ENCODE peak calls at places on chromosomes 3 and 15, in five cellular contexts. D is hepatocyte, Z is sigmoid colon, V is left lung, K is spleen. E is an unnamed sample.
A peak's percentile ranks its signal among the peaks of the same experiment; 100 is the strongest.

GRCh38 chr3:25481402-25481801 is 53.3 kb downstream of the RARB start:
- DNase-seq in D (no peak), Z (no peak), V (no peak), K (no peak), E (no peak)

GRCh38 chr3:129038121-129038855 is 22.3 kb upstream of the GP9 start:
- DNase-seq in D (no peak), Z (peak; percentile 39), V (no peak), K (no peak), E (peak; percentile 52)

GRCh38 chr3:58434990-58435389 is 1.4 kb upstream of the PDHB start:
- DNase-seq in D (no peak), Z (no peak), V (no peak), K (no peak), E (no peak)

GRCh38 chr3:108552267-108553159 is 36.7 kb downstream of the CIP2A start:
- DNase-seq in D (peak; percentile 64), Z (no peak), V (no peak), K (no peak), E (no peak)

GRCh38 chr15:40828447-40829036 is at the start of gene PPP1R14D:
- DNase-seq in D (no peak), Z (no peak), V (no peak), K (no peak), E (no peak)

GRCh38 chr3:9550999-9551398 is 2.6 kb downstream of the LHFPL4 start:
- DNase-seq in D (no peak), Z (no peak), V (no peak), K (no peak), E (no peak)

GRCh38 chr15:90872481-90873184 is 4.2 kb downstream of the FURIN start:
- DNase-seq in D (peak; percentile 68), Z (no peak), V (no peak), K (peak; percentile 47), E (no peak)

GRCh38 chr15:25543156-25543555 is 104.3 kb upstream of the UBE3A start:
- DNase-seq in D (peak; percentile 44), Z (peak; percentile 90), V (no peak), K (no peak), E (peak; percentile 84)

GRCh38 chr15:62841269-62841628 is 201.3 kb upstream of the TPM1 start:
- DNase-seq in D (no peak), Z (peak; percentile 60), V (no peak), K (no peak), E (no peak)

GRCh38 chr3:88059380-88060160 is 515 bp downstream of the ZNF654 start:
- DNase-seq in D (no peak), Z (peak; percentile 65), V (peak; percentile 61), K (peak; percentile 82), E (peak; percentile 67)

GRCh38 chr3:52682016-52682415 is 3.7 kb downstream of the PBRM1 start:
- DNase-seq in D (peak; percentile 67), Z (no peak), V (no peak), K (no peak), E (no peak)
- TF ChIP-seq CTCF in D (peak; percentile 26), Z (no peak), V (no peak), K (no peak), E (no peak)

GRCh38 chr15:78050851-78051250 is 26.7 kb downstream of the TBC1D2B start:
- DNase-seq in D (no peak), Z (no peak), V (no peak), K (no peak), E (peak; percentile 13)

GRCh38 chr15:78051622-78052405 is 25.7 kb downstream of the TBC1D2B start:
- DNase-seq in D (peak; percentile 69), Z (no peak), V (no peak), K (no peak), E (no peak)

GRCh38 chr15:78048410-78048946 is 29.0 kb downstream of the TBC1D2B start:
- DNase-seq in D (no peak), Z (no peak), V (no peak), K (no peak), E (peak; percentile 62)

GRCh38 chr15:78050441-78050809 is 27.1 kb downstream of the TBC1D2B start:
- DNase-seq in D (no peak), Z (no peak), V (no peak), K (no peak), E (no peak)

GRCh38 chr15:78049691-78050440 is 27.6 kb downstream of the TBC1D2B start:
- DNase-seq in D (peak; percentile 28), Z (no peak), V (peak; percentile 32), K (peak; percentile 85), E (peak; percentile 48)
- H3K4me1 ChIP-seq in D (peaks cover 72% of the 10 kb centered on the region), Z (peaks cover 59% of the 10 kb centered on the region), V (peaks cover 42% of the 10 kb centered on the region), K (peaks cover 100% of the 10 kb centered on the region), E (no peaks in the 10 kb centered on the region)

GRCh38 chr3:127964053-127964452 is 49.0 kb downstream of the KBTBD12 start:
- DNase-seq in D (peak; percentile 50), Z (no peak), V (no peak), K (no peak), E (no peak)
- H3K27me3 ChIP-seq in D (peaks cover 4% of the 10 kb centered on the region), Z (no peaks in the 10 kb centered on the region), V (no peaks in the 10 kb centered on the region), K (peaks cover 3% of the 10 kb centered on the region), E (no peaks in the 10 kb centered on the region)

GRCh38 chr3:21839181-21839580 is 88.2 kb upstream of the ZNF385D start:
- DNase-seq in D (no peak), Z (no peak), V (no peak), K (no peak), E (no peak)

GRCh38 chr3:21835266-21835665 is 84.3 kb upstream of the ZNF385D start:
- DNase-seq in D (no peak), Z (no peak), V (no peak), K (no peak), E (no peak)

DNA sequence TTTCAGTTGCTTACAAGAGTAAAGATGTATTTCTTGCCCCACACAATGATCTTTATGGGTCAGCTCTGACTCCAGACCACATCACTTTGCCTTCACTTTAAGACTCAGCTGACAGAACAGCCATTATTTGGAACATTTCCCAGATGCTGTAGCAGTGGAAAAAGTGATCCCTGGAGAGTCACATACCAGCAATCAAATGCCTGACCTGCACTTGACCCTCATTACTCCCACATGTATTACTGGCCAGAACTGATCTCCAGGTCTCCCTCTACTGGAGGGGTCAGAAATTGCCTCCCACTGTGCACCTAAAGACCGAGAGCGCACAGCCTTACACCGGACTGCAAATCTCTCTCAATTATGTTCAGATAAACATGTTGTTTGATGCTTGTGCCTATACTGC is 88.6 kb upstream of the ZNF385D start:
- DNase-seq in D (peak; percentile 16), Z (no peak), V (no peak), K (no peak), E (no peak)
- TF ChIP-seq CTCF in D (peak; percentile 33), Z (no peak), V (peak; percentile 16), K (peak; percentile 35), E (peak; percentile 16)

GRCh38 chr3:8492744-8493511 is 8.7 kb upstream of the LMCD1 start:
- DNase-seq in D (no peak), Z (no peak), V (no peak), K (no peak), E (no peak)

GRCh38 chr3:8493744-8494143 is 7.9 kb upstream of the LMCD1 start:
- DNase-seq in D (no peak), Z (no peak), V (no peak), K (no peak), E (no peak)

GRCh38 chr3:8491246-8491645 is 10.4 kb upstream of the LMCD1 start:
- DNase-seq in D (no peak), Z (no peak), V (no peak), K (no peak), E (no peak)

GRCh38 chr3:8491750-8492149 is 9.9 kb upstream of the LMCD1 start:
- DNase-seq in D (no peak), Z (no peak), V (no peak), K (no peak), E (no peak)

GRCh38 chr3:8494332-8494731 is 7.3 kb upstream of the LMCD1 start:
- DNase-seq in D (no peak), Z (no peak), V (no peak), K (no peak), E (no peak)
- H3K4me1 ChIP-seq in D (peaks cover 25% of the 10 kb centered on the region), Z (no peaks in the 10 kb centered on the region), V (no peaks in the 10 kb centered on the region), K (peaks cover 7% of the 10 kb centered on the region), E (peaks cover 22% of the 10 kb centered on the region)